ENCODE peak calls at places on chromosomes 13 and 19, in eight cellular contexts. H is activated B cell treated with CpG ODN at 0.5 μM for 24 hours, N is osteocyte, B is progenitor cell of endocrine pancreas, U is cardiac fibroblast, F is GM23338, J is neural crest cell, V is sigmoid colon. C is an unnamed sample.

GRCh38 chr19:45439569-45440258 is 16.0 kb upstream of the ERCC1 start:
- DNase-seq in B (peak; percentile 72), N (peak; percentile 94), U (peak; percentile 82), V (peak; percentile 95), J (peak; percentile 81), H (peak; percentile 94), F (peak; percentile 76), C (peak; percentile 92)

GRCh38 chr13:26946675-26947342 is 186.2 kb upstream of the GPR12 start:
- DNase-seq in U (peak; percentile 82), N (no peak), J (no peak), H (no peak), F (peak; percentile 74), B (no peak), V (no peak), C (no peak)

GRCh38 chr13:112069063-112069726 is 2.2 kb downstream of the SOX1 start:
- DNase-seq in H (no peak), B (no peak), N (no peak), F (no peak), J (no peak), U (no peak), V (no peak), C (no peak)

GRCh38 chr19:21432590-21432989 is 35.7 kb downstream of the ZNF493 start:
- DNase-seq in B (no peak), U (no peak), F (no peak), H (no peak), V (no peak), J (no peak), N (no peak), C (no peak)

GRCh38 chr13:19952850-19953249 is 5.7 kb upstream of the ZMYM2 start:
- DNase-seq in V (no peak), U (no peak), N (no peak), B (no peak), H (no peak), J (no peak), F (no peak), C (no peak)

GRCh38 chr19:54154603-54155345 is 4.7 kb downstream of the LENG1 start:
- DNase-seq in V (no peak), J (no peak), N (no peak), H (no peak), U (no peak), F (no peak), B (no peak), C (no peak)

GRCh38 chr13:33022986-33023385 is 6.8 kb downstream of the KL start:
- DNase-seq in F (no peak), J (no peak), H (no peak), B (no peak), V (no peak), N (no peak), U (no peak), C (no peak)

GRCh38 chr19:8578642-8579265 is 1.5 kb upstream of the MYO1F start:
- DNase-seq in N (peak; percentile 91), U (peak; percentile 69), H (peak; percentile 73), F (peak; percentile 94), B (peak; percentile 65), V (peak; percentile 82), J (peak; percentile 88), C (peak; percentile 82)

GRCh38 chr19:38023245-38023644 is 116.2 kb downstream of the SIPA1L3 start:
- DNase-seq in F (no peak), H (no peak), B (no peak), J (no peak), N (no peak), U (peak; percentile 51), V (no peak), C (no peak)

GRCh38 chr19:35596366-35596999 is 10.5 kb downstream of the PMIS2 start:
- DNase-seq in N (no peak), F (peak; percentile 61), H (no peak), U (no peak), J (no peak), V (no peak), B (no peak), C (no peak)

GRCh38 chr13:19601749-19602725 is 31.4 kb upstream of the MPHOSPH8 start:
- DNase-seq in H (peak; percentile 28), F (peak; percentile 82), B (peak; percentile 66), U (peak; percentile 54), V (no peak), J (peak; percentile 42), N (peak; percentile 84), C (peak; percentile 18)

GRCh38 chr19:45753548-45753947 is 15.5 kb downstream of the SIX5 start:
- DNase-seq in B (no peak), U (no peak), N (no peak), F (peak; percentile 84), V (no peak), J (no peak), H (no peak), C (no peak)

GRCh38 chr13:113832204-113832603 is 31.7 kb downstream of the GAS6 start:
- DNase-seq in J (no peak), V (no peak), H (no peak), B (no peak), U (no peak), F (no peak), N (no peak), C (no peak)

GRCh38 chr19:47044946-47045866 is 3.2 kb downstream of the TMEM160 start:
- DNase-seq in V (no peak), B (no peak), U (no peak), N (no peak), J (no peak), H (no peak), F (no peak), C (no peak)

GRCh38 chr13:76809369-76809768 is 76.8 kb downstream of the KCTD12 start:
- DNase-seq in V (no peak), N (no peak), H (no peak), J (no peak), B (no peak), U (no peak), F (no peak), C (no peak)

GRCh38 chr19:10719466-10719961 is 1.6 kb downstream of the DNM2 start:
- DNase-seq in H (no peak), U (no peak), N (no peak), J (no peak), V (no peak), B (no peak), F (no peak), C (no peak)

GRCh38 chr19:47899335-47899734 is 13.2 kb upstream of the SULT2A1 start:
- DNase-seq in J (no peak), U (no peak), B (no peak), F (no peak), V (peak; percentile 5), N (no peak), H (no peak), C (no peak)

GRCh38 chr13:40666905-40667621 is 622 bp upstream of the FOXO1 start:
- DNase-seq in B (peak; percentile 51), V (peak; percentile 78), U (no peak), H (peak; percentile 55), J (peak; percentile 66), N (no peak), F (peak; percentile 70), C (peak; percentile 31)

GRCh38 chr19:39363909-39364457 is 21.8 kb downstream of the SAMD4B start:
- DNase-seq in U (peak; percentile 52), B (no peak), N (no peak), H (no peak), F (no peak), J (no peak), V (peak; percentile 86), C (no peak)

GRCh38 chr19:30664358-30665058 is 292.3 kb downstream of the ZNF536 start:
- DNase-seq in F (peak; percentile 83), V (no peak), U (peak; percentile 5), N (peak; percentile 53), J (no peak), B (no peak), H (no peak), C (no peak)

DNA sequence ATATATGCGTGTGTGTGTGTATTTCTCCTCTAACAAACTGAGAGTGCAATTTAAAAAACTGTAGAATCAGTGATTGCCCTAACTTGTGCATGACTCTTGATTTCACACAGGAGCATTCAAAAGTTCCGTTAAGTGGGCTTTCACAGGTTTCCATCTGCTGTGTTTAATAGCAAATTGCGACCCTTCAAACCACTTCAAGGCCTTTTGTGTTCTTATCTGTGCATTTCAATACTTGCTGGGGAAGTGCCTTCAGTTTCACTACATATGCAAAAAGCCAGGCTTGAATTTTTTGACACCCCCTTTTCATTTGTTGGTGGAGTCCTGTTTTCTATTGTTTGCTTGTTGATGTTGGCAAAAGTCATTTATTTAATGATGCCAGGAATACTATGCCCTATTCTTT is 158.0 kb downstream of the TM9SF2 start:
- DNase-seq in J (no peak), B (no peak), H (no peak), U (no peak), N (no peak), V (no peak), F (peak; percentile 65), C (no peak)
- TF ChIP-seq CTCF in J (no peak), B (no peak), H (no peak), U (no peak), N (no peak), V (no peak), F (no peak), C (no peak)

GRCh38 chr13:109207618-109208017 is 578.2 kb downstream of the MYO16 start:
- DNase-seq in N (no peak), U (no peak), H (no peak), F (no peak), J (no peak), V (no peak), B (no peak), C (no peak)
- TF ChIP-seq CTCF in N (no peak), U (no peak), H (no peak), F (no peak), J (no peak), V (no peak), B (no peak), C (no peak)

DNA sequence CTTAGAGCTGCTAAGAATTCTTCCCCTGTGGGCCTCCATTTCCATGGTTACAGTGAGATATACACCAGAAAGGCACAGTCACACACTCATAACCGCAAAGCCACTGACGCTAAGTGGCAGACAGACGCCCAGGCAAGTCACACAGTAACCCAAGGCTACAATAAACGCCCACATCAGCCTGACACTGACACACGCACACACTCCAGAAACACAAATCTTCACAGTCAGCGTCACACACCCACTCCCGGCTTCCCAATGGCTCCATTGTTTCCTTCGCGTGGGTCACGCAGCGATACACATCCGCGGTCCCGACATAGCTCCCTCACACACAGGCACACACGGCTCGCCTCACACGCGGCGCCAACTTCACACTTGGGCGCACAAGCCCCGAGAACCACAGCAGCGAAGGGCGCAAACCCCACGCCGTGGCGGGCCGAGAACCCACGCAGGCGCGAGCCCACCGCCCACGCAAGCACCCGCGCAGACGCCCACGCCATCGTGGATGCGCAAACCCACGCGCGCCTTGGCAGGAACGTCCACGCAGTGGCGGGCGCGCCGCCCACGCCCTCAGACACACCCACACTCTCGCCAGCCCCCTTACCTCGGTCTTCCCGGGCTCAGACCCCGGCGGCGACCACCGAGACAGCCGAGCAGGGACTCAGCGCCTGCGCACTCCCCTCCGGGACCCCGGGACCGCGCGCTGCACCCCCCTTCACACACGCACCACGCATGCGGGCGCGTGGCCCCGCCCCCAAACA is at the start of gene ZNF667:
- DNase-seq in J (no peak), U (peak; percentile 47), V (no peak), N (no peak), H (peak; percentile 30), F (peak; percentile 4), B (no peak), C (peak; percentile 33)
- TF ChIP-seq CTCF in J (no peak), U (no peak), V (no peak), N (no peak), H (no peak), F (no peak), B (no peak), C (no peak)

DNA sequence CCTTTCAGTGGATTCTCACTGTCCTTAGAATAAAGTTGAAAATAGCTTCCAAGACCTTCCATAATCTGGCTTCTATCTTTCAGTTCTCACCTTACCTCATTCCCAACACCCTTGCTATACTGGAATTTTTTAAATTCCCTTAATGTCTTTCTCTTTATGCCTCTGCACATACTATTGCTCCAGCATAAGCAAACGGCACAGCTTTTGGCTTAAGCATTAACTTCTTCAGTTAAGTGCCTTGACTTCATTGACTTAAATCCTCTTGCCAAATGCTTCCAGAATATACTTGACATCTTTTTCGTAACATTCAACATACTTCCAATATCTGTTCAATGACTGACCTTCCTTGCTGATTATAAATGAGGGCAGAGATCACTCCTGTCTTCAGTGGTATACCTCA is 34.0 kb downstream of the SERPINE3 start:
- DNase-seq in N (no peak), U (no peak), H (no peak), V (no peak), F (no peak), J (no peak), B (no peak), C (no peak)
- TF ChIP-seq CTCF in N (no peak), U (no peak), H (no peak), V (no peak), F (no peak), J (no peak), B (no peak), C (no peak)

C was measured in natural killer cell.